ENCODE peak calls at places on chromosome 12, in four cellular contexts. Q is ascending aorta, E is sigmoid colon, S is dorsolateral prefrontal cortex. K is an unnamed sample.

GRCh38 chr12:64821116-64821630 is 3.3 kb upstream of the TBC1D30 start:
- DNase-seq in Q (no peak), E (no peak), S (no peak), K (no peak)

GRCh38 chr12:14157129-14157747 is 175.8 kb upstream of the GRIN2B start:
- DNase-seq in Q (no peak), E (no peak), S (no peak), K (no peak)

GRCh38 chr12:69512820-69513219 is 42.6 kb downstream of the FRS2 start:
- DNase-seq in Q (no peak), E (no peak), S (no peak), K (no peak)

GRCh38 chr12:42447371-42447786 is 121.4 kb downstream of the PPHLN1 start:
- DNase-seq in Q (no peak), E (no peak), S (no peak), K (no peak)

GRCh38 chr12:57452181-57452936 is 2.7 kb upstream of the INHBE start:
- DNase-seq in Q (no peak), E (no peak), S (peak), K (no peak)

GRCh38 chr12:46521145-46521544 is 148.6 kb upstream of the SLC38A2 start:
- DNase-seq in Q (no peak), E (no peak), S (no peak), K (no peak)

GRCh38 chr12:77152623-77153193 is 87.3 kb upstream of the E2F7 start:
- DNase-seq in Q (no peak), E (no peak), S (no peak), K (no peak)

GRCh38 chr12:19525236-19525635 is 85.9 kb downstream of the AEBP2 start:
- DNase-seq in Q (no peak), E (no peak), S (no peak), K (no peak)

GRCh38 chr12:3042394-3042793 is 34.8 kb upstream of the TSPAN9 start:
- DNase-seq in Q (no peak), E (no peak), S (no peak), K (no peak)

GRCh38 chr12:110776410-110776809 is 33.7 kb upstream of the PPP1CC start:
- DNase-seq in Q (no peak), E (no peak), S (no peak), K (no peak)

GRCh38 chr12:20194171-20194570 is 174.2 kb upstream of the PDE3A start:
- DNase-seq in Q (no peak), E (no peak), S (no peak), K (no peak)

GRCh38 chr12:53052419-53053222 is 2.8 kb downstream of the TNS2 start:
- DNase-seq in Q (no peak), E (peak), S (peak), K (no peak)

GRCh38 chr12:62008703-62009102 is 251.5 kb upstream of the USP15 start:
- DNase-seq in Q (no peak), E (no peak), S (no peak), K (no peak)

GRCh38 chr12:26271889-26272492 is 76.6 kb downstream of the SSPN start:
- DNase-seq in Q (peak), E (peak), S (peak), K (no peak)

GRCh38 chr12:126447346-126447745 is 1382.1 kb downstream of the AACS start:
- DNase-seq in Q (no peak), E (no peak), S (no peak), K (no peak)

GRCh38 chr12:53046655-53047220 is 3.1 kb upstream of the TNS2 start:
- DNase-seq in Q (peak), E (peak), S (peak), K (peak)

GRCh38 chr12:81354327-81354932 is 276.6 kb downstream of the ACSS3 start:
- DNase-seq in Q (no peak), E (no peak), S (no peak), K (no peak)

GRCh38 chr12:51517800-51518199 is 73.2 kb upstream of the SCN8A start:
- DNase-seq in Q (no peak), E (no peak), S (no peak), K (no peak)

GRCh38 chr12:112822056-112822455 is 30.5 kb downstream of the RPH3A start:
- DNase-seq in Q (no peak), E (no peak), S (no peak), K (no peak)

GRCh38 chr12:114163766-114164165 is 197.6 kb upstream of the RBM19 start:
- DNase-seq in Q (no peak), E (no peak), S (no peak), K (no peak)

GRCh38 chr12:110578522-110579238 is 4.4 kb downstream of the PPTC7 start:
- DNase-seq in Q (no peak), E (no peak), S (no peak), K (no peak)

GRCh38 chr12:62164036-62164435 is 96.2 kb upstream of the USP15 start:
- DNase-seq in Q (no peak), E (no peak), S (no peak), K (no peak)

GRCh38 chr12:121128908-121129704 is 3.6 kb upstream of the P2RX7 start:
- DNase-seq in Q (peak), E (peak), S (peak), K (peak)

GRCh38 chr12:57066245-57066644 is 12.3 kb downstream of the NEMP1 start:
- DNase-seq in Q (no peak), E (no peak), S (no peak), K (no peak)

GRCh38 chr12:119154435-119154818 is 24.3 kb upstream of the HSPB8 start:
- DNase-seq in Q (no peak), E (no peak), S (no peak), K (no peak)

GRCh38 chr12:30882706-30883105 is 43.8 kb upstream of the TSPAN11 start:
- DNase-seq in Q (no peak), E (no peak), S (no peak), K (no peak)

GRCh38 chr12:130334937-130335336 is 2.8 kb upstream of the PIWIL1 start:
- DNase-seq in Q (no peak), E (no peak), S (peak), K (no peak)

GRCh38 chr12:105279460-105280056 is 43.6 kb upstream of the APPL2 start:
- DNase-seq in Q (no peak), E (no peak), S (no peak), K (peak)

GRCh38 chr12:6333566-6333965 is 8.3 kb downstream of the TNFRSF1A start:
- DNase-seq in Q (no peak), E (no peak), S (no peak), K (no peak)

GRCh38 chr12:49244161-49244560 is 20.7 kb upstream of the TUBA1C start:
- DNase-seq in Q (no peak), E (no peak), S (no peak), K (no peak)

GRCh38 chr12:106429636-106430035 is 72.1 kb downstream of the POLR3B start:
- DNase-seq in Q (no peak), E (no peak), S (no peak), K (no peak)

GRCh38 chr12:180445-180844 is 33.5 kb downstream of the SLC6A12 start:
- DNase-seq in Q (peak), E (no peak), S (no peak), K (no peak)

GRCh38 chr12:64470507-64470906 is 18.6 kb downstream of the TBK1 start:
- DNase-seq in Q (no peak), E (no peak), S (no peak), K (no peak)

GRCh38 chr12:64672925-64673409 is 62.7 kb downstream of the RASSF3 start:
- DNase-seq in Q (no peak), E (peak), S (no peak), K (no peak)

GRCh38 chr12:80627773-80628172 is 79.7 kb upstream of the MYF6 start:
- DNase-seq in Q (no peak), E (no peak), S (no peak), K (no peak)

GRCh38 chr12:57201631-57202030 is 15.0 kb upstream of the NXPH4 start:
- DNase-seq in Q (no peak), E (no peak), S (no peak), K (no peak)

GRCh38 chr12:11886339-11886738 is 184.4 kb upstream of the BCL2L14 start:
- DNase-seq in Q (no peak), E (no peak), S (no peak), K (no peak)

GRCh38 chr12:85188609-85189008 is 91.4 kb upstream of the ALX1 start:
- DNase-seq in Q (no peak), E (no peak), S (no peak), K (no peak)

GRCh38 chr12:102888511-102888910 is 28.5 kb downstream of the PAH start:
- DNase-seq in Q (no peak), E (no peak), S (no peak), K (no peak)

GRCh38 chr12:6873094-6874006 is at the start of gene SPSB2:
- DNase-seq in Q (peak), E (peak), S (peak), K (peak)

GRCh38 chr12:101594700-101595099 is at the start of gene MYBPC1:
- DNase-seq in Q (no peak), E (no peak), S (no peak), K (no peak)

GRCh38 chr12:101590383-101590782 is 4.4 kb upstream of the MYBPC1 start:
- DNase-seq in Q (no peak), E (no peak), S (no peak), K (no peak)

GRCh38 chr12:101592931-101593330 is 1.8 kb upstream of the MYBPC1 start:
- DNase-seq in Q (no peak), E (no peak), S (no peak), K (no peak)

GRCh38 chr12:101596172-101596571 is 1.4 kb downstream of the MYBPC1 start:
- DNase-seq in Q (no peak), E (no peak), S (no peak), K (no peak)

DNA sequence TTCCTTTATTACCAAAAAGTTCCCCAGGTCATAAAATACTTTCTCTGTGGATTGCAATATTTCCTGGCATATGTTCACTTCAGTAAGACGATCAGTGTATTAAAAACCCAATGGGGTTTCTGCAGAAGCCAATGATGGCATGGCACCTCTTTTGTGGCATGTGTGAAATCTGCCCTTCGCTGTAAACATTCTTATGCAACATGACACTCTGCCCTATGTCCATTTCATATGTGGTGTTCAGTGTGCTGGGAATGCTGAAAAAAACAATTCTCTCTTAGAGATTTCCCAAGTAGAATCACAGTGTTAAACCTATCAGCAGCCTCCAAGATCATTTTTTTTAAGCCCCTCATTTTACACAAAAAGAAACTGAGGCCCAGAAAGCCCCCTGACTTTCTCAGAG is 2.3 kb upstream of the MYBPC1 start:
- DNase-seq in Q (no peak), E (no peak), S (no peak), K (no peak)
- H3K4me3 ChIP-seq in Q (no peak), E (no peak), S (no peak), K (no peak)

GRCh38 chr12:100473716-100474150 is at the start of gene NR1H4:
- DNase-seq in Q (no peak), E (peak), S (no peak), K (no peak)
- H3K27ac ChIP-seq in Q (no peak), E (peak), S (no peak), K (no peak)

DNA sequence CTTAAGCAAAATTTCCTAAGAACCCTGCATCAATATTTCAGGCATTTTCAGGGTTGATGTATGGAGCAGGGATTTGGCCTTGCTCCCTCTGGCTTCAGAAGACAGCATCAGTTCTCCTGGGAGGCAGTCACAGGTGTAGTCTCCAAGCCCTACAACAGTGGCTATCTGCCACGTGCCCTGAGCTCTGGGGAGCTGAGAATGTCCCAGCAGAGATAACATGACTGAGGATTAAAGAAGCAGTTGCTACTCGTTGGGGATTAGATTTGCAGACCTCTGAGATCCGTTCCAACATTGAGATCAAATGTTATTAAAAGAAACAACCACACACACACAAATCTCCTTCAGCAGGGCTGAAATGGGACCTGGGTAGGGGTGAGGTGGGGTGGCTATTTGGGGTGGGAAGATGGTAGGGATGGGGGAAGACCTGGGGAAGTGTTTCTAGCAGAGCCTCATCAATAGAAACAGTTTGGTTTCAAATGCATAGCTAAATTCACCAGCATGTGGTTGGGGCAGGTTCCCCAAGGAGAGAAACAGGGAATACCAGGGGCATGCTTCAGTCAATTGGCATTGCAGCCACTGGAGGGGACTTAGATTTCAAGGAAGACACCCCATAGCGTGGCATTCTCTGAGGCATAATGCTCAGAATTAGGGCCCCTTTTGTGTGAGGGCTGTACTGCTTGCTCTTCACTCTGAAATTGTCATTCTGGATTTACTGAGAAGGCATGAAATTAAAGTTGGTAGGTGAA is 15.2 kb upstream of the FAM234B start:
- DNase-seq in Q (no peak), E (no peak), S (no peak), K (no peak)
- H3K4me3 ChIP-seq in Q (no peak), E (no peak), S (no peak), K (no peak)

GRCh38 chr12:93176610-93177126 is 201.1 kb upstream of the NUDT4 start:
- DNase-seq in Q (no peak), E (no peak), S (no peak), K (no peak)

GRCh38 chr12:93179792-93180191 is 197.9 kb upstream of the NUDT4 start:
- DNase-seq in Q (no peak), E (no peak), S (no peak), K (no peak)

GRCh38 chr12:93176166-93176565 is 201.6 kb upstream of the NUDT4 start:
- DNase-seq in Q (no peak), E (no peak), S (no peak), K (no peak)

GRCh38 chr12:93177208-93178153 is 200.2 kb upstream of the NUDT4 start:
- DNase-seq in Q (no peak), E (no peak), S (no peak), K (no peak)

DNA sequence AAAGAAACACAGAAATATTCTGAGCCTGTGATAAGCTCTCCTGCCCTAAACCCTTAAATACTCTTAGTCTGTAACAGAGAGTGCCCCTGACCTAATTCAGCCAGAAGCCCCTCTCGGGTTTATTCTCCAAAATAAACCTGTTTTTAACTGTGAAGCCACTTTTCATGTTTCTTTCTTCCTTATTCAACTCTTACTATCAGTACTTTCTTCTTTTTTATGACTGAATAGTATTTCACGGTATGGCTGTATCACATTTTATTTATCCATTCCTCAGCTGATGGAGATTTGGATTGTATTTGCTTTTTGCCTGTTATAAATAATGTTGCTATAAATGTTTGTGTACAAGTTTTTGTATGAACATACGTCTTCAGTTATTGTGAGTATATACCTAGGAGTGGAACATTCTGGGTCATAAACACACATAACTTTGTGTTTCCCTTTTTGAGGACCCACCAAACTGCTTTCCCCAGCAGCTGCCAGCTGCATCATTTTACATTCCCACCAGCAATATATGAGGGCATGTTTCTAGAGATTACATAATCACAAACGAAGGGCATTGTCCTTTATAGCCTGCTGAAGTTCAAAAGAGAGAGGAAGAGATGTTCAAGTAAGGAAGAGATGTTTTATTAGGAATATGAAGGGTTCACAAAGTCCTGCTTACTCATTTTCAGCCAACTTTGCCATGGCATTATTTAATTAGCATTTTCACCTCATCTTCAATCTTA is 199.4 kb upstream of the NUDT4 start:
- DNase-seq in Q (no peak), E (no peak), S (no peak), K (no peak)
- H3K27ac ChIP-seq in Q (peak), E (peak), S (no peak), K (no peak)

GRCh38 chr12:29429999-29430698 is 49.2 kb upstream of the ERGIC2 start:
- DNase-seq in Q (no peak), E (no peak), S (no peak), K (no peak)

GRCh38 chr12:29430699-29431044 is 49.7 kb upstream of the ERGIC2 start:
- DNase-seq in Q (no peak), E (no peak), S (no peak), K (no peak)

GRCh38 chr12:29426516-29426915 is 45.5 kb upstream of the ERGIC2 start:
- DNase-seq in Q (no peak), E (no peak), S (no peak), K (no peak)

GRCh38 chr12:29427964-29428363 is 47.0 kb upstream of the ERGIC2 start:
- DNase-seq in Q (no peak), E (no peak), S (no peak), K (peak)

DNA sequence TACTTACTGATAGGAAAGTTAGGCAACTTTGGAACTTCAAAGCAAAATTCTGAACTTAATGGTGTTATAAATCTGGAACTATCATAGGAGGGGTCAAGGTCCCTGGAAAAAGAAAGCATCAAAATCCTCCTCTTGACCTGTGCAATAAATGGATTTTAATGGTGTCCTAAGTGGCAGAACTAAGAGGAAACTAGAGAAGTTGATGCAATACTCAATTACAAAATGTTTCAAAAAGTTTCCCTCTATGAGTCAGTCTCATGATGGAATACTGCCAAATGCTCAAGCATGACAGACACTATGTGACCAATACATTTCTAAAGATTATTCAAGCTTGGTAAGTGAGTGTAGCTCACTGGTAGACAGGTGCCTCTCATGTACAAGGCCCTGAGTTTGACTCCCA is 47.7 kb upstream of the ERGIC2 start:
- DNase-seq in Q (no peak), E (no peak), S (no peak), K (no peak)
- H3K4me3 ChIP-seq in Q (no peak), E (no peak), S (no peak), K (no peak)

K was measured in CD4-positive, alpha-beta memory T cell.